ENCODE peak calls at places on chromosome 15, in eight cellular contexts. G is ovary, A is left lung, L is dorsolateral prefrontal cortex, Z is right lobe of liver, U is adrenal gland, N is neuronal stem cell, X is aorta. F is an unnamed sample.

GRCh38 chr15:31200735-31201151 is 99.2 kb upstream of the TRPM1 start:
- DNase-seq in L (peak), N (peak), U (peak), G (peak), Z (peak), A (peak), X (peak), F (peak)

GRCh38 chr15:40978141-40978540 is 24.9 kb downstream of the CHAC1 start:
- DNase-seq in A (no peak), U (no peak), X (no peak), N (no peak), L (no peak), Z (no peak), G (no peak), F (no peak)

GRCh38 chr15:68550498-68551295 is 28.1 kb upstream of the CORO2B start:
- DNase-seq in N (peak), G (peak), A (peak), U (peak), Z (peak), L (peak), X (peak), F (peak)

GRCh38 chr15:75143738-75144334 is 57.8 kb upstream of the C15orf39 start:
- DNase-seq in Z (no peak), A (no peak), N (no peak), X (no peak), G (no peak), L (no peak), U (no peak), F (no peak)

GRCh38 chr15:67803996-67804843 is 21.1 kb upstream of the SKOR1 start:
- DNase-seq in A (peak), U (no peak), L (no peak), N (no peak), G (no peak), Z (no peak), X (peak), F (no peak)

GRCh38 chr15:71411538-71412482 is 296.5 kb downstream of the THSD4 start:
- DNase-seq in X (peak), Z (no peak), L (no peak), G (no peak), A (no peak), N (no peak), U (no peak), F (no peak)

GRCh38 chr15:80695911-80696651 is 971 bp downstream of the ABHD17C start:
- DNase-seq in G (peak), Z (peak), U (no peak), X (no peak), A (no peak), L (no peak), N (no peak), F (peak)

GRCh38 chr15:58528197-58528870 is 96.5 kb downstream of the LIPC start:
- DNase-seq in Z (peak), N (no peak), X (no peak), G (no peak), A (no peak), U (peak), L (no peak), F (no peak)

GRCh38 chr15:76840830-76841460 is 64.2 kb downstream of the SCAPER start:
- DNase-seq in X (no peak), L (no peak), A (no peak), U (no peak), G (no peak), Z (no peak), N (no peak), F (no peak)

GRCh38 chr15:78306176-78306774 is 6.9 kb upstream of the SKIC8 start:
- DNase-seq in L (no peak), U (no peak), A (no peak), N (no peak), Z (no peak), X (no peak), G (no peak), F (no peak)

GRCh38 chr15:38207591-38207990 is 45.0 kb upstream of the SPRED1 start:
- DNase-seq in U (no peak), G (no peak), X (no peak), Z (no peak), N (no peak), A (no peak), L (no peak), F (no peak)

GRCh38 chr15:39273805-39274411 is 307.0 kb upstream of the THBS1 start:
- DNase-seq in U (no peak), Z (peak), X (no peak), G (no peak), A (no peak), N (no peak), L (no peak), F (no peak)

GRCh38 chr15:37038036-37038715 is 62.2 kb downstream of the MEIS2 start:
- DNase-seq in A (no peak), Z (no peak), U (no peak), N (no peak), L (no peak), X (no peak), G (no peak), F (no peak)

GRCh38 chr15:74857082-74857655 is 14.2 kb upstream of the ULK3 start:
- DNase-seq in U (no peak), L (no peak), G (no peak), A (no peak), X (no peak), Z (no peak), N (no peak), F (no peak)

GRCh38 chr15:57921371-57921770 is 144.1 kb downstream of the ALDH1A2 start:
- DNase-seq in L (no peak), U (no peak), N (no peak), X (no peak), Z (no peak), G (no peak), A (no peak), F (no peak)

GRCh38 chr15:29024681-29025080 is 138.9 kb downstream of the APBA2 start:
- DNase-seq in G (no peak), L (peak), Z (no peak), A (no peak), U (no peak), N (no peak), X (no peak), F (no peak)

GRCh38 chr15:67472957-67473356 is 48.0 kb upstream of the C15orf61 start:
- DNase-seq in X (no peak), Z (no peak), L (no peak), U (no peak), G (no peak), A (no peak), N (no peak), F (no peak)

GRCh38 chr15:68379759-68380290 is 52.1 kb downstream of the ITGA11 start:
- DNase-seq in U (no peak), G (no peak), N (no peak), L (no peak), X (no peak), A (no peak), Z (no peak), F (no peak)

GRCh38 chr15:78304487-78305413 is 5.3 kb upstream of the SKIC8 start:
- DNase-seq in L (no peak), G (no peak), A (no peak), X (no peak), Z (no peak), N (no peak), U (no peak), F (no peak)

GRCh38 chr15:96894669-96895068 is 564.2 kb downstream of the NR2F2 start:
- DNase-seq in A (no peak), L (no peak), U (no peak), Z (no peak), X (no peak), N (no peak), G (no peak), F (no peak)

GRCh38 chr15:99732711-99733267 is 448 bp downstream of the LYSMD4 start:
- DNase-seq in A (peak), X (peak), N (no peak), G (no peak), U (peak), Z (no peak), L (no peak), F (peak)

DNA sequence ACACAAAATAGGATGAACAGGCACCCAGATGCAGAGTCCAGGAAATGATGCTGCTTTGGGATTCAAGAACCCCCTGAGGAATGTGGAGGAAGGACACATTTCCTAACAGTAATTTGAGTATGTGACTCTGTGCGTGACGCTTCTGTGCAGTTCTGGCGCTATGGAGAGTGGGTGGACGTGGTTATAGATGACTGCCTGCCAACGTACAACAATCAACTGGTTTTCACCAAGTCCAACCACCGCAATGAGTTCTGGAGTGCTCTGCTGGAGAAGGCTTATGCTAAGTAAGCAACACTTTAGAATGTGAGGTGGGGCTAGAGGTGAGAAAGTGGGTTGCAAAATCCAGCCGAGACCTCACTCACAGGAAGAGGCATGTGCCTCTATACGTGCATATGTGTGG is 28.3 kb downstream of the CAPN3 start:
- DNase-seq in L (no peak), X (no peak), A (no peak), G (no peak), U (no peak), Z (peak), N (no peak), F (no peak)
- H3K27ac ChIP-seq in L (no peak), X (no peak), A (no peak), G (no peak), U (no peak), Z (no peak), N (no peak), F (peak)

GRCh38 chr15:26634319-26634718 is 138.5 kb downstream of the GABRB3 start:
- DNase-seq in U (no peak), L (no peak), A (no peak), X (no peak), G (no peak), N (peak), Z (no peak), F (no peak)
- H3K27ac ChIP-seq in U (no peak), L (no peak), A (no peak), X (no peak), G (no peak), N (no peak), Z (no peak), F (no peak)

DNA sequence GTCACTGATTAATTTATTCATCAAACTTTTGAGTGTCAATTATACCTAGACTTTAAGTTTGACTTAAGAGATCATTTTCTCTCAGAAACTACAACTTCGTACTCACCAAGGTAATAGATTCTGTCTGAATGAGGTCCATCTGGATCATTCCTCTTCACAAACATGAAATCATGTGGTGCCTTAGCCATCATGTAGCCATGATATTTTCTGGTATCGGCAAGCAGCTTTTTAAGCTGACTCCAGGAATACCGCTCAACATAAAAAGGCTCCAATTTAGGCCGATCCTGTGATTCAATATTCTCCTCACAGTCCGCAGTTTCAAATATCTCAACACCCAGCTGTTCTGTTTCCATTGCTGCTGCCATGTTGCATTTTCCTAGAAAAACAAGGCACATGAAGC is 5.3 kb downstream of the DPP8 start:
- DNase-seq in U (no peak), X (no peak), A (no peak), Z (no peak), N (no peak), L (no peak), G (no peak), F (no peak)
- H3K27ac ChIP-seq in U (peak), X (no peak), A (peak), Z (no peak), N (no peak), L (peak), G (no peak), F (peak)

GRCh38 chr15:23402140-23402539 is 44.9 kb downstream of the GOLGA6L2 start:
- DNase-seq in L (no peak), N (no peak), U (no peak), G (no peak), X (no peak), A (no peak), Z (no peak), F (no peak)
- H3K27ac ChIP-seq in L (no peak), N (no peak), U (no peak), G (no peak), X (peak), A (no peak), Z (no peak), F (peak)

DNA sequence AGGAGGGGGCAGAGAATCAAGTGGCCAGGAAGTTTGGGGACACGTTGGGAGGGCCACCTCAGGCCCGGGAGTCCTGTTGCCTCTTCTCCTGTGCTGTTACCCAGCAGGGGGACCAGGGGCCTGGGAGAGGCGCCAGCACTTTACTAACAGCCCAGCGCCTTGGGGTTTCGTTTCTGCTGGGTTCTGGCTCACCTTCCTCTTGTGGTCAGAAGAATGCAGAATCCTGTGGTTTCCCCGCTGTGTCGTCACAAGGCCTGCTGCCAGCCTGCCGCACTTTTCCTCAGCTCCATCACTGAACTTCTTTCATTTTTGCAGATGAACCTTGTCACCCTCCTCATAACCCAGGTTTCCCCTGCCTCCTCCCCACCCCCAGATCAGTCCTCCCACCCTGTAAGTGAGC is 67.7 kb downstream of the SLC30A4 start:
- DNase-seq in A (peak), L (peak), N (no peak), U (peak), G (peak), X (no peak), Z (peak), F (peak)
- H3K27ac ChIP-seq in A (peak), L (no peak), N (no peak), U (no peak), G (no peak), X (no peak), Z (no peak), F (no peak)

GRCh38 chr15:65519781-65520299 is 2.4 kb upstream of the DPP8 start:
- DNase-seq in Z (no peak), A (no peak), L (no peak), U (no peak), N (no peak), G (no peak), X (no peak), F (no peak)

GRCh38 chr15:65521355-65521754 is 3.9 kb upstream of the DPP8 start:
- DNase-seq in G (no peak), X (no peak), U (no peak), A (peak), L (no peak), N (no peak), Z (no peak), F (peak)

GRCh38 chr15:65528461-65529060 is 1.7 kb upstream of the HACD3 start:
- DNase-seq in G (no peak), L (no peak), X (no peak), Z (no peak), A (no peak), N (no peak), U (no peak), F (no peak)

GRCh38 chr15:65525622-65526021 is 4.6 kb upstream of the HACD3 start:
- DNase-seq in X (no peak), A (no peak), G (no peak), Z (no peak), U (peak), L (no peak), N (no peak), F (peak)

GRCh38 chr15:65524226-65524625 is 6.0 kb upstream of the HACD3 start:
- DNase-seq in L (no peak), U (no peak), Z (no peak), X (no peak), A (no peak), N (no peak), G (no peak), F (no peak)
- H3K27ac ChIP-seq in L (no peak), U (no peak), Z (no peak), X (no peak), A (no peak), N (no peak), G (no peak), F (no peak)

DNA sequence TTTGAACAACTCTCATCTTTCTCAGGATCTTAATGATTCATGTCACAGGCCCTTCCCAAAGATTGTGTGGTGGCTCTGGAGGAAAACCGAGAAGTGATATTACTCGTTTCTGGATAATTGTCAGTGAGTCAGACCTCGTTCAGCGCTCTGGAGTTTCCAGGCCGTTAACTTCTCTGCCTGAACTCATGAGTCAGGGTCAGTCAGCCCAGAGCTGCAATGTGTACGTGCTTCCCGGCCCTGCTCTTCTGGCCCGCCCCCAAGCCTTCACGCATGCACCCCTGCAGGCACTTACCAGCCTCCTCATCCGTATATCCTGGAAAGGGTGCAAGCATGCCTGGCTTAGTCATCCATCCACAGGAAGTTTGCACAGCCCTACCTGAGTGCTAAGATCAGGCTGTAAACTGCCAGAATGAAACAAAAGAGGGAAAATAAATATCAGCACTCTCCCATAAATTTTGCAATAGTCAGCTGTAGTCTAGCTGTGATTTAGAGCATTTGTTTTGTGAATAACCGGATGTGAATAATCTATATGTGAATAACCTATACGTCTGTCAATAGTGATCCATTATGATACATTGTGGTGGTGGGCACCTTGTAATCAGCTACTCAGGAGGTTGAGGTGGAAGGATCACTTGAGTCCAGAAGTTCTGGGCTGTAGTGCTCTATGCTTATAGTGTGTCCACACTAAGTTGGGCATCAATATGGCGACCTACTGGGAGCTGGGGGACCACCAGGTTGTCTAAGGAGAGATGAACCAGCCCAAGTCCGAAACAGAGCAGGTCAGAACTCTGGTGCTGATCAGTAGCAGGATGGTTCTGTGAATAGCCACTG is 35.3 kb upstream of the SEMA4B start:
- DNase-seq in U (peak), Z (peak), G (no peak), N (no peak), X (peak), A (peak), L (no peak), F (peak)
- H3K27ac ChIP-seq in U (peak), Z (peak), G (no peak), N (no peak), X (no peak), A (peak), L (no peak), F (no peak)

GRCh38 chr15:43969802-43970375 is 143.1 kb downstream of the WDR76 start:
- DNase-seq in U (no peak), N (no peak), G (no peak), Z (no peak), X (no peak), L (no peak), A (no peak), F (no peak)
- H3K27ac ChIP-seq in U (no peak), N (no peak), G (no peak), Z (no peak), X (no peak), L (peak), A (no peak), F (no peak)

DNA sequence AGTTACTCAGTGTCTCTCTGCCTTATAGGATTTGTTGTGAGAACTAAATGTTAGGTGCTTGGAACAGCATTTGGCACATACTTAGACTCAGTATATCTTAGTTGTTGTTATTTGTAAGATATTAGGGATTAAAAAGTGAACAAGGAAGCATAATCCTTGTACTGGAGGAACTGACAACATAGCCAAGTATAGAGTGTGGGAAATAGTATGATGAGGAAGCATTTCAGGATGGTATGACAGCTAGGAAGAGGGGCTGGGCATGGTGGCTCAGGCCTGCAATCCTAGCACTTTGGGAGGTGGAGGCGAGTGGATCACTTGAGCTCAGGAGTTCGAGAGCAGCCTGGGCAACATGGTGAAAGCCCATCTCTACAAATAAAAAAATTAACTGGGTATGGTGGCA is 16.6 kb upstream of the GCNT3 start:
- DNase-seq in U (no peak), G (no peak), N (no peak), X (no peak), A (no peak), Z (no peak), L (no peak), F (no peak)
- H3K27ac ChIP-seq in U (peak), G (peak), N (no peak), X (no peak), A (no peak), Z (no peak), L (no peak), F (peak)